ENCODE peak calls at places on chromosomes 2 and 18, in nine cellular contexts. W, P, S, T, I, D, Y, V and U are unnamed samples.
A peak's percentile ranks its signal among the peaks of the same experiment; 100 is the strongest.

GRCh38 chr2:166375205-166375735 is 474 bp downstream of the SCN9A start:
- DNase-seq in W (peak; percentile 21), P (no peak), S (no peak), T (peak; percentile 38), I (no peak), D (no peak), Y (no peak), V (no peak), U (peak; percentile 30)

GRCh38 chr2:38907743-38908562 is 18.3 kb downstream of the ARHGEF33 start:
- DNase-seq in W (no peak), P (no peak), S (no peak), T (peak; percentile 21), I (no peak), D (no peak), Y (no peak), V (no peak), U (no peak)

GRCh38 chr2:223510713-223511112 is 91.4 kb downstream of the SCG2 start:
- DNase-seq in W (no peak), P (no peak), S (no peak), T (no peak), I (no peak), D (no peak), Y (no peak), V (no peak), U (no peak)

GRCh38 chr2:44686561-44686960 is 254.9 kb upstream of the SIX3 start:
- DNase-seq in W (no peak), P (no peak), S (no peak), T (peak; percentile 81), I (no peak), D (no peak), Y (no peak), V (no peak), U (peak; percentile 57)

GRCh38 chr2:6369266-6369665 is 496.4 kb downstream of the CMPK2 start:
- DNase-seq in W (no peak), P (no peak), S (no peak), T (no peak), I (no peak), D (no peak), Y (no peak), V (no peak), U (no peak)

GRCh38 chr18:56593906-56594305 is 44.5 kb downstream of the TXNL1 start:
- DNase-seq in W (no peak), P (no peak), S (no peak), T (peak; percentile 13), I (no peak), D (no peak), Y (no peak), V (no peak), U (peak; percentile 7)

GRCh38 chr2:25960920-25961319 is 21.4 kb downstream of the KIF3C start:
- DNase-seq in W (no peak), P (no peak), S (peak; percentile 10), T (peak; percentile 54), I (no peak), D (no peak), Y (no peak), V (no peak), U (peak; percentile 29)

GRCh38 chr2:5022056-5022455 is 670.1 kb upstream of the SOX11 start:
- DNase-seq in W (no peak), P (no peak), S (no peak), T (no peak), I (no peak), D (no peak), Y (no peak), V (no peak), U (no peak)

GRCh38 chr2:180983468-180984388 is 3.3 kb downstream of the UBE2E3 start:
- DNase-seq in W (peak; percentile 20), P (no peak), S (no peak), T (peak; percentile 79), I (peak; percentile 47), D (peak; percentile 35), Y (no peak), V (no peak), U (peak; percentile 55)

GRCh38 chr2:222424729-222425671 is 657 bp downstream of the SGPP2 start:
- DNase-seq in W (peak; percentile 32), P (peak; percentile 54), S (peak; percentile 77), T (no peak), I (no peak), D (peak; percentile 33), Y (no peak), V (no peak), U (no peak)

GRCh38 chr2:164711246-164712138 is 90.2 kb upstream of the GRB14 start:
- DNase-seq in W (no peak), P (no peak), S (no peak), T (no peak), I (no peak), D (no peak), Y (no peak), V (no peak), U (no peak)

GRCh38 chr2:236180831-236181453 is 12.8 kb upstream of the GBX2 start:
- DNase-seq in W (peak; percentile 77), P (no peak), S (peak; percentile 26), T (peak; percentile 65), I (peak; percentile 66), D (no peak), Y (no peak), V (no peak), U (peak; percentile 45)